ENCODE peak calls at places on chromosome 10, in seven cellular contexts. T is glomerular endothelial cell; R is activated CD4-positive, alpha-beta T cell treated with anti-CD3 and anti-CD28 coated beads for 24 hours; J is A549; B is nephron progenitor cell; F is pancreas; Q is fibroblast of mammary gland. Z is an unnamed sample.

GRCh38 chr10:80163741-80164341 is 31.3 kb downstream of the PLAC9 start:
- DNase-seq in T (no peak), R (no peak), J (no peak), B (no peak), F (no peak), Q (peak; percentile 97), Z (peak; percentile 84)

GRCh38 chr10:109866168-109866994 is 56.9 kb downstream of the XPNPEP1 start:
- DNase-seq in T (no peak), R (no peak), J (no peak), B (no peak), F (no peak), Q (peak; percentile 11), Z (no peak)

GRCh38 chr10:74394416-74394969 is 243.5 kb downstream of the ADK start:
- DNase-seq in T (no peak), R (no peak), J (no peak), B (no peak), F (no peak), Q (no peak), Z (no peak)

GRCh38 chr10:71260622-71261325 is 48.4 kb downstream of the UNC5B start:
- DNase-seq in T (no peak), R (no peak), J (no peak), B (peak; percentile 50), F (no peak), Q (peak; percentile 92), Z (peak; percentile 85)

GRCh38 chr10:106863549-106863948 is 301.0 kb downstream of the SORCS1 start:
- DNase-seq in T (no peak), R (no peak), J (no peak), B (no peak), F (no peak), Q (no peak), Z (no peak)

GRCh38 chr10:87818505-87819273 is 663 bp upstream of the ATAD1 start:
- DNase-seq in T (no peak), R (peak; percentile 52), J (peak; percentile 30), B (no peak), F (peak; percentile 64), Q (peak; percentile 32), Z (peak; percentile 7)

GRCh38 chr10:58137813-58138212 is 129.9 kb downstream of the IPMK start:
- DNase-seq in T (no peak), R (no peak), J (no peak), B (no peak), F (no peak), Q (no peak), Z (no peak)

GRCh38 chr10:71423268-71423667 is 26.5 kb downstream of the CDH23 start:
- DNase-seq in T (no peak), R (no peak), J (no peak), B (no peak), F (peak; percentile 17), Q (no peak), Z (no peak)

GRCh38 chr10:78780551-78780961 is 288.2 kb upstream of the ZMIZ1 start:
- DNase-seq in T (no peak), R (no peak), J (no peak), B (no peak), F (peak; percentile 37), Q (no peak), Z (no peak)

GRCh38 chr10:49164587-49165188 is 23.5 kb downstream of the TMEM273 start:
- DNase-seq in T (no peak), R (peak; percentile 17), J (peak; percentile 13), B (peak; percentile 60), F (no peak), Q (peak; percentile 42), Z (peak; percentile 44)

Z was measured in fibroblast of the aortic adventitia.